ENCODE peak calls at places on chromosomes 6 and 20, in six cellular contexts. M is thoracic aorta, E is stomach, O is GM12865, Y is body of pancreas, A is transverse colon. G is an unnamed sample.

GRCh38 chr6:33075568-33076405 is at the start of gene HLA-DPB1:
- DNase-seq in A (no peak), M (no peak), Y (no peak), O (peak), E (no peak), G (no peak)

GRCh38 chr6:167717867-167718266 is 108.8 kb upstream of the AFDN start:
- DNase-seq in Y (no peak), O (no peak), M (no peak), E (no peak), A (no peak), G (no peak)

GRCh38 chr6:38634518-38634917 is 5.2 kb downstream of the BTBD9 start:
- DNase-seq in O (no peak), A (no peak), M (no peak), E (no peak), Y (no peak), G (no peak)

GRCh38 chr6:14472964-14473363 is 355.4 kb downstream of the CD83 start:
- DNase-seq in O (peak), M (no peak), Y (no peak), A (no peak), E (no peak), G (no peak)

GRCh38 chr6:20569000-20569610 is 34.8 kb downstream of the CDKAL1 start:
- DNase-seq in Y (no peak), E (no peak), A (no peak), O (no peak), M (no peak), G (no peak)

GRCh38 chr6:142518126-142518525 is 216.3 kb downstream of the ADGRG6 start:
- DNase-seq in Y (no peak), A (no peak), E (no peak), M (no peak), O (no peak), G (no peak)

GRCh38 chr6:75481394-75481793 is 12.2 kb downstream of the FILIP1 start:
- DNase-seq in A (no peak), M (no peak), O (no peak), Y (no peak), E (no peak), G (no peak)

GRCh38 chr6:168182908-168183612 is 104.0 kb upstream of the FRMD1 start:
- DNase-seq in A (no peak), Y (no peak), E (no peak), O (no peak), M (no peak), G (no peak)

GRCh38 chr6:30885999-30886896 is 1.9 kb downstream of the DDR1 start:
- DNase-seq in E (peak), A (peak), Y (peak), O (no peak), M (no peak), G (peak)

GRCh38 chr6:70758883-70759282 is 91.2 kb downstream of the SMAP1 start:
- DNase-seq in M (no peak), O (no peak), A (no peak), Y (no peak), E (no peak), G (no peak)

GRCh38 chr20:57710841-57711240 is 1.0 kb upstream of the PMEPA1 start:
- DNase-seq in M (no peak), Y (peak), E (no peak), O (no peak), A (no peak), G (no peak)

GRCh38 chr6:43774776-43775583 is 5.0 kb downstream of the VEGFA start:
- DNase-seq in E (peak), M (no peak), O (peak), A (peak), Y (peak), G (peak)

GRCh38 chr20:58233881-58234528 is 5.6 kb upstream of the ANKRD60 start:
- DNase-seq in A (peak), M (no peak), Y (peak), E (no peak), O (peak), G (peak)

GRCh38 chr6:30787954-30788353 is 43.6 kb upstream of the IER3 start:
- DNase-seq in O (no peak), Y (no peak), M (no peak), E (no peak), A (no peak), G (no peak)

GRCh38 chr20:45049904-45050471 is 50.9 kb downstream of the KCNS1 start:
- DNase-seq in A (no peak), Y (no peak), M (no peak), O (peak), E (no peak), G (no peak)

GRCh38 chr6:93799226-93799625 is 379.9 kb upstream of the EPHA7 start:
- DNase-seq in Y (no peak), E (no peak), M (no peak), A (no peak), O (no peak), G (no peak)
- H3K4me3 ChIP-seq in Y (no peak), E (no peak), M (no peak), A (no peak), O (no peak), G (no peak)

GRCh38 chr20:63483834-63484233 is 11.4 kb upstream of the KCNQ2 start:
- DNase-seq in O (no peak), Y (no peak), M (no peak), E (no peak), A (no peak), G (no peak)
- TF ChIP-seq CTCF in O (peak), Y (no peak), M (no peak), E (no peak), A (no peak), G (no peak)

DNA sequence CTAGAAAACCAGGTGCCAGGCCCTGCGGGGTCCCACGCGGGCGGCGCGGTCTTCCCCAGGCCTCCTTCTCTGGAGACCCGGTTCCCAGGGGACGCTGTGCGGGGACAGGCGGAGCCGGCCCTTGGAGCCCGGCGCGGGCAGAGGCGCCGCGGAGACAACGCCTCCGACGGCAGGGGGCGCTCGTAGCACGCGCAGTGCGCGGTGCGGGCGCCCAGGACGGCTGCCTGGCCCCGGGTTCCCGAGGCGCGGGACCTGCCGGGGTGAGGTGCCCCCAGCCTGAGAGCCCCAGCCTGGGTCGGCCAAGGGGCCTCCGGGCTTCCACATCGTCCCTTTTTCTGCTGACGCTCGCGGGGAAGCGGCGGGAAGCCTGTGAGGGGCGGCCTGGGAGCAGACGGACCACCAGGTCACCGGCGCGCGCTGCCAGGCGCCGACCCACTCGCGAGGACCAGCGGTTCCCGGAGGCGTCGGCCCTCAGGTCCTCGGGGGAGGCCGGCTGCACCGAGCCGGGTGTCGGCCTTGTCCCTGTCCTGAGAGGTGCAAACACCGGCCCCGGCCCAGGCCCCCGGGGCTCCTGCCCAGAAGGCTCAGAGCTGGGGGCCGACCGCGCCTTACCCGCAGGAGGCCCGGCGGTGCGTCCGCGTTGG is 5.2 kb upstream of the FOXC1 start:
- DNase-seq in E (peak), M (no peak), O (peak), Y (peak), A (peak), G (peak)
- H3K4me3 ChIP-seq in E (peak), M (peak), O (peak), Y (no peak), A (peak), G (no peak)

GRCh38 chr6:53067799-53068442 is 2.7 kb downstream of the FBXO9 start:
- DNase-seq in O (no peak), Y (no peak), A (no peak), M (no peak), E (no peak), G (no peak)

GRCh38 chr6:53069431-53069830 is 4.2 kb downstream of the FBXO9 start:
- DNase-seq in E (no peak), M (no peak), O (no peak), A (no peak), Y (no peak), G (no peak)

GRCh38 chr6:53067307-53067706 is 2.1 kb downstream of the FBXO9 start:
- DNase-seq in Y (no peak), E (no peak), M (no peak), A (no peak), O (no peak), G (no peak)

GRCh38 chr6:53074347-53074746 is 9.1 kb downstream of the FBXO9 start:
- DNase-seq in A (no peak), Y (no peak), E (no peak), O (no peak), M (no peak), G (no peak)

GRCh38 chr6:53070808-53071207 is 5.6 kb downstream of the FBXO9 start:
- DNase-seq in M (no peak), O (peak), E (no peak), A (no peak), Y (no peak), G (no peak)
- TF ChIP-seq CTCF in M (no peak), O (no peak), E (no peak), A (no peak), Y (no peak), G (no peak)

DNA sequence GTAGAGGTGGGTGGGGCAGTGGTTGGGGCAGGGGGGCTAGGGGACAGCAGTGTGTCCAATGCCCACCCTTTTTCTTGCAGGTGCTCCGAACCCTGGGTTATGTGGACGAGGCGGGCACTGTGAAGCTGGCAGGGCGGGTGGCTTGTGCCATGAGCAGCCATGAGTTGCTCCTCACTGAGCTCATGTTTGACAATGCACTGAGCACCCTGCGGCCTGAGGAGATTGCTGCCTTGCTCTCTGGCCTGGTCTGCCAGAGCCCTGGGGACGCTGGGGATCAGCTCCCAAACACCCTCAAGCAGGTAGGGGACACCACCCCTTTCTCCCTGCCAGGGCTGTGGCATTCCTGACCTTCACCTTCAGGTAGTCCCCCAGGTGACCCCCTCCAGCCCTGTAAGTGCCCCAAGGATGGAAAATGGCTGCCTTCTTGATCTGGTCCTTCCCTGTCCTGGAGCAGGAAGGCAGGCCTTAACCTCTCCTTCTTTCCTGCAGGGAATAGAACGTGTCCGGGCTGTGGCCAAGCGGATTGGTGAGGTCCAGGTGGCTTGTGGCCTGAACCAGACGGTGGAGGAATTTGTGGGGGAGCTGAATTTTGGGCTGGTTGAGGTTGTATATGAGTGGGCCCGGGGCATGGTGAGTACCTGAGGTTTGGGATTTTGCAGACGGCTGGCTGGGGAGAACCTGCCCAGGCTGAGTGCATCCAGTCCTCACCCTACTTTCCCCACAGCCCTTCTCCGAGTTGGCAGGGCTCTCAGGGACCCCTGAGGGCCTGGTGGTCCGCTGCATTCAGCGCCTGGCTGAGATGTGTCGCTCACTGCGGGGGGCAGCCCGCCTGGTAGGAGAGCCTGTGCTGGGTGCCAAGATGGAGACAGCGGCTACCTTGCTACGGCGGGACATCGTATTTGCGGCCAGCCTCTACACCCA is 2.9 kb downstream of the DXO start:
- DNase-seq in Y (no peak), E (no peak), M (no peak), O (no peak), A (no peak), G (no peak)
- H3K4me3 ChIP-seq in Y (no peak), E (no peak), M (no peak), O (no peak), A (no peak), G (no peak)

DNA sequence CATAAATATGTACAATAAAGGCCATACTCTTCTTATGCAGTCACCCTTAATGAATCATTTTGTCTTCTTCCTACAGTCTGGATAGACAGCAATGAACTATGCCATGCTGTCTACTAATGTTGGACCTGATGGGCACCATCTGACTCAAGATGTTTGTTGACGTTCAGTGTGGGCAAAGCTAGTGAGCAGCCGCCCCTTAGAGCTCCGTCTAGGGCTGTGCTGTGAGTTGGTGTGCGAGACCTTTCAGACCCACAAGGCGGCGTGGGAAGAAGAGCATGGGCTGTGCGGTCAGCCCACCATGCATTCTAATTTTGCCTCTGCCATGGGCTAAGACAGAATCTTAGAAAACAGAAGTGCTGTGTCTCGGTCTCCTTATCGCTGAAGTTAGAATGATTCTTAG is 829.4 kb downstream of the QKI start:
- DNase-seq in A (no peak), E (no peak), Y (no peak), M (no peak), O (no peak), G (no peak)
- TF ChIP-seq CTCF in A (no peak), E (no peak), Y (no peak), M (no peak), O (no peak), G (no peak)

GRCh38 chr6:134816780-134817179 is 133.1 kb downstream of the ALDH8A1 start:
- DNase-seq in A (no peak), E (no peak), O (no peak), M (no peak), Y (no peak), G (no peak)
- H3K4me3 ChIP-seq in A (no peak), E (no peak), O (no peak), M (no peak), Y (no peak), G (no peak)

DNA sequence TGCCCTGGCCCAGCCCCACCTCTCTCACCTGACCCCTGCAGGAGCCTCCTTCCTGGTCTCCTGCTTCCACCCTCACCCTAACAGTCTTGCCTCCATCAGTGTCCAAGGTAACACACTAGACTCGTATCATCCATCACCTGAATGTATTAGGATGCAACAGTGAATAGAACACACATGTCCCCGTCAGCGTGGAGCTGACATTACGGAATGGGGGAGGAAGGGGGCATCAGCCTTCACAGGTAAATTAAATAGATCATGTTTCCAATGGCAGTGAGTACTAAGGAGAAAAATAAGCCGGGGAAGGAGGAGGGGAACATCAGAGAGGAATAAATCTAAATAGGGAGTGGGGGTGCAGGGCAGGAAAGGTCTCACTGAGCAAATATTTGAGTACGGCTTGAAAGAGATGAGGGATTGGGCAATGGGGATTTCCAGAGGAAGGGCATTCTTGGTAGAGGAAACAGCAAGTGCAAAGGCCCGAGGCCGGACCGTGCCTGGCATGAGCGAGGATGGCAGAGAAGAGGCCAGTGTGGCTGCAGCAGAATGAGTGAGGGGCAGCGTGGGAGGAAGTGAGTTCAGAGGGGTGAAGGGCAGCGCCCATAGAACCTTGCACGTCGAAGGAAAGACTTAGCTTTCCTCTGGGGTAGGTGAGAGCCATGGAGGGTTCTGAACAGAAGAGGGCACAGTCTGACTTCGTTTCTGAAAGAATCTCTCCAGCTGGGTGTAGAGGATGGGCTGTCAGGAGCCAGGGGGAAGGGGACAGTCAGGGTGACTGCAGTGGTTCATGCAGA is 110.1 kb upstream of the PTPN1 start:
- DNase-seq in M (no peak), E (peak), A (no peak), Y (no peak), O (no peak), G (peak)
- TF ChIP-seq CTCF in M (no peak), E (no peak), A (no peak), Y (no peak), O (no peak), G (no peak)

DNA sequence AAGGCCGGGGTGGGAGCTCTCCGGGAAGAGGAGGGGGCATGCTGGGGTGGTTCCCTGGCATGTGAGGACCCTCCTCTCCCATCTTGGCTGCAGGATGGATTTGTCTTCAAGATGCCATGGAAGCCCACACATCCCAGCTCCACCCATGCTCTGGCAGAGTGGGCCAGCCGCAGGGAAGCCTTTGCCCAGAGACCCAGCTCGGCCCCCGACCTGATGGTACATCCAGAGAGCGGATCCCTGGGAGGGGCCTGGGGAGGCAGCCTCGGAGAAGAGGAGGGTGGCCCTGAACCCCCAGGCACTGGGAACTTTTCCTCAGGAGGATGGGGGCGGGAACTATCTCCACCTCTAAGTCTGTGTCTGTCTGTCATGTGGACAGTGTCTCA is 4.8 kb downstream of the CDC25B start:
- DNase-seq in E (no peak), A (no peak), O (no peak), M (no peak), Y (no peak), G (no peak)
- H3K4me3 ChIP-seq in E (no peak), A (no peak), O (no peak), M (no peak), Y (no peak), G (no peak)